ENCODE peak calls at places on chromosomes 13 and 19, in four cellular contexts. R is HepG2, G is K562, Z is GM12878. O is an unnamed sample.

GRCh38 chr13:111791131-111791530 is 275.8 kb upstream of the SOX1 start:
- DNase-seq in Z (no peak), R (no peak), G (no peak), O (no peak)

GRCh38 chr19:46115396-46116109 is 8.9 kb downstream of the IGFL3 start:
- DNase-seq in R (no peak), Z (peak; percentile 31), G (no peak), O (no peak)

GRCh38 chr13:20136781-20137703 is 23.8 kb downstream of the GJA3 start:
- DNase-seq in G (peak; percentile 54), Z (no peak), R (peak; percentile 37), O (no peak)

GRCh38 chr13:110580800-110581199 is 19.3 kb upstream of the RAB20 start:
- DNase-seq in R (no peak), G (no peak), Z (no peak), O (no peak)

GRCh38 chr19:21823224-21823623 is 12.8 kb downstream of the ZNF43 start:
- DNase-seq in Z (no peak), G (no peak), R (no peak), O (no peak)

GRCh38 chr19:31980851-31981250 is 364.6 kb upstream of the ZNF507 start:
- DNase-seq in R (no peak), G (no peak), Z (no peak), O (no peak)

GRCh38 chr19:4575978-4576933 is 16.8 kb upstream of the SEMA6B start:
- DNase-seq in R (peak; percentile 61), G (peak; percentile 81), Z (no peak), O (peak; percentile 96)

GRCh38 chr13:74316531-74316930 is 182.3 kb upstream of the KLF12 start:
- DNase-seq in Z (no peak), G (no peak), R (no peak), O (no peak)

GRCh38 chr13:78662467-78662866 is 3.5 kb upstream of the OBI1 start:
- DNase-seq in Z (no peak), R (no peak), G (no peak), O (no peak)

GRCh38 chr19:40381321-40381720 is 8.7 kb downstream of the HIPK4 start:
- DNase-seq in R (no peak), Z (no peak), G (no peak), O (no peak)

GRCh38 chr19:40379446-40380198 is 10.4 kb downstream of the HIPK4 start:
- DNase-seq in G (no peak), Z (no peak), R (no peak), O (no peak)

GRCh38 chr19:40378509-40378908 is 11.5 kb downstream of the HIPK4 start:
- DNase-seq in G (no peak), R (no peak), Z (no peak), O (no peak)

GRCh38 chr19:40377876-40378385 is 12.1 kb downstream of the HIPK4 start:
- DNase-seq in Z (no peak), R (no peak), G (no peak), O (no peak)

DNA sequence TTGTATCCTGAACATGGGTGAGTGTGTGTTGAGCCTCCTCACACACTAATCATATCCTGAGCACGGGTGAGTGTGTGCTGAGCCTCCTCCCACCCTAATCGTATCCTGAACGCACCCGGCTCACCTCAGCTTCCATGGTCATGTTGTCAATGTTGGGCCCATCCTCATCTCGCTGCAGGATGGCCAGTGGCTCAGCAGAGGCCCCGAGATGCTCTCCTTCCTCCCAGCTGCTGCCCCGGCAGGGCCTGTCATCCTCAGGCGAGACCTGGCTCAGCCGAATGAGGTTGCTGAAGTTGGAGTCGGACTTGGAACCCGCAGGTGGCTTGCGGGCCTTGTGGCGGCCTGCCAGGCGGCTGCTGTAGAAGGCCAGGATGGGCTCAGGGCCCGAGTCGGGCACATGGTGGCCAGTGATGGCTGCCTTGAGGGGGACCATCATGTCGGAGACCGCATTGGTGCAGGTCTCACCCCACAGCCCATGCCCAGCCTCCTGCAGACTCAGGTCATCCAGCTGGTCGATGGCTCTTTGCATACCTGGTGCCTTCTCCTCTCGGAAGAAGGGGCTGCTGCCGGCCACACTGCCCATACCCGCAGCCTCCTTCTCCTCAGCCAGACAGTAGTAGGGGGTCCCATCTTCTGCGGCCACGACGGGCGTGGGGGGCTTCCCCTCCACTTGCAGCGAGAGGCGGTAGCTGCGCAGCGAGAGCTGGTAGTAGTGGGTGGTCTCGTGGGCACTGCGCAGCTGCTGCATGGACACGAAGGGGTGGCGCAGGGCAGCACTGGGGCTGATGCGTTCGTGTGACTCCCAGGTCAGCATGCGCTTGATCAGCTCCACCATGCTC is 9.6 kb downstream of the HIPK4 start:
- DNase-seq in G (no peak), R (no peak), Z (no peak), O (no peak)
- TF ChIP-seq BRCA1 in G (no peak), R (no peak), Z (no peak), O (no peak)

DNA sequence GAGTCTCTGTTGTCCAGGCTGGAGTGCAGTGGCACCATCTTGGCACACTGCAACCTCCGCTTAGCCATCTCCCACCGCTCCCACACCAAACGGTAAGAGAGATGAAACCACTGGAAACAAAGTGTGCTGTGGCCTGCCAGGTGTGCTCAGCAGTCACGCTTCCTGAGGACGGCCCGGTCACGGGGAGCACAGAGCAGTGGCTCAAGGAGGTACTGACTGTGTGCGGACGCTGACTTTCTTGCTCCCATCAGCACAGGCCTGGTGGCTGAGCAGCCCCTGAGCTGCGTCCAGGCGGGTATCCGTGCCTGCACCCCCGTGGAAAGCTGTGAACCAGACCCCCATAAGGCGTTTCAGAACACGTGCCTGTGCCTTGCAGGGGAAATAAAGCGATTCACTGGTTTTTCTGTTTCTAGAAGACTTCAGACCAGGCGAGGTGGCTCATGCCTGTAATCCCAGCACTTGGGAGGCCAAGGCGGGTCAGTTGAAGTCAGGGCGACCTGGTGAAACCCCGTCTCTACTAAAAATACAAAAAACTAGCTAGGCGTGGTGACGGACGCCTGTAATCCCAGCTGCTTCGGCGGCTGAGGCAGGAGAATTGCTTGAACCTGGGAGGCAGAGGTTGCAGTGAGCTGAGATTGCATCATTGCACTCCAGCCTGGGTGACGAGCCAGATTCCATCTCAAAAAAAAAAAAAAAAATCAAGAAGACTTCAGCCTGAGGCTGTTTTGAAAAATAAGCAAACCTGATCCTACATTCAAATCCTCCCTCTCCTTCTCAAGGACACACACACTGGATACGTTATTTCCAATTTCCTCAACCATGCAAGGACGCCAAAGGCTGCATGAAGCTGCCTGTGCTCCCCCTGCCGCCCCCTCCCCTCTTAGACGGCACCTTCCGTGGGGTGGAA is 25.5 kb downstream of the ADPRHL1 start:
- DNase-seq in G (no peak), Z (no peak), R (no peak), O (no peak)
- TF ChIP-seq HDAC2 in G (no peak), Z (no peak), R (no peak), O (no peak)

GRCh38 chr19:39971380-39971841 is 446 bp downstream of the PSMC4 start:
- DNase-seq in Z (no peak), G (peak; percentile 37), R (no peak), O (no peak)
- TF ChIP-seq BRCA1 in Z (no peak), G (no peak), R (no peak), O (no peak)

DNA sequence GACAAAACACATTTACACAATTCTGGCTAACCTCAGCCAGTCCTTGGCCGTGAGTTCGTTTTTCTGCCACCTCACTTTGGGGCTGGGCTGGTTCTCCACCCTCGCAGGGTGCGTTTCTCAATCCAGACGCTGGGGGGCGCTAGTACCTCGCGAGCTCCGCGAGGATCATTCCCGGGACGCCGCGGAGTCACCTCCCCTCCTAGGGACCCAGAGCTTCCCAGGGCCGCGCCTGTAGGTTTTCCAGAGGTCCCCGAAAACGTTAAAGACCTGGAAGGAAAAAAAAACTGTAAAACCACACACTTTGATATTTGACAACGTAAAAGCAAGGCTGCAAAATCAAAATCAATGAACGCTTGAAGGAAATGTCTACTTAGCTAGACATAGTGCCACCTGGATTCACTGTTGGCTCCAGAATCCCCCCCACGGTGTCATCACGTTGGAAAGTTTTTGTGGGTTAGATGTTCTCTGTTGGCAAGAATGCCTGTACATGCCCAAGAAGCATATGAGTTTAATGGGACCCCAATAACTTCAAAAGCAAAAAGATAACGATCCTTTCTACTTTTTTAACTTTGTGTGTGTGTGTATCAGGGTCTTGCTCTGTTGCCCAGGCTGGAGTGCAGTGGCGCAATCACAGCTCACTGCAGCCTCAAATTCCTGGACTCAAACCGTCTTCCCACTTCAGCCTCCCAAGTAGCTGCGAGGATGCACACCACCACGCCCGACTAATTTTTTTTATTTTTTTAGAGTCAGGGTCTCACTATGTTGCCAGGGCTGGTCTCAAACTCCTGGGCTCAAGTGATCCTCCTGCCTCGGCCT is 34.5 kb upstream of the TPM4 start:
- DNase-seq in Z (no peak), R (peak; percentile 52), G (peak; percentile 86), O (peak; percentile 99)
- TF ChIP-seq HDAC2 in Z (no peak), R (no peak), G (no peak), O (no peak)

DNA sequence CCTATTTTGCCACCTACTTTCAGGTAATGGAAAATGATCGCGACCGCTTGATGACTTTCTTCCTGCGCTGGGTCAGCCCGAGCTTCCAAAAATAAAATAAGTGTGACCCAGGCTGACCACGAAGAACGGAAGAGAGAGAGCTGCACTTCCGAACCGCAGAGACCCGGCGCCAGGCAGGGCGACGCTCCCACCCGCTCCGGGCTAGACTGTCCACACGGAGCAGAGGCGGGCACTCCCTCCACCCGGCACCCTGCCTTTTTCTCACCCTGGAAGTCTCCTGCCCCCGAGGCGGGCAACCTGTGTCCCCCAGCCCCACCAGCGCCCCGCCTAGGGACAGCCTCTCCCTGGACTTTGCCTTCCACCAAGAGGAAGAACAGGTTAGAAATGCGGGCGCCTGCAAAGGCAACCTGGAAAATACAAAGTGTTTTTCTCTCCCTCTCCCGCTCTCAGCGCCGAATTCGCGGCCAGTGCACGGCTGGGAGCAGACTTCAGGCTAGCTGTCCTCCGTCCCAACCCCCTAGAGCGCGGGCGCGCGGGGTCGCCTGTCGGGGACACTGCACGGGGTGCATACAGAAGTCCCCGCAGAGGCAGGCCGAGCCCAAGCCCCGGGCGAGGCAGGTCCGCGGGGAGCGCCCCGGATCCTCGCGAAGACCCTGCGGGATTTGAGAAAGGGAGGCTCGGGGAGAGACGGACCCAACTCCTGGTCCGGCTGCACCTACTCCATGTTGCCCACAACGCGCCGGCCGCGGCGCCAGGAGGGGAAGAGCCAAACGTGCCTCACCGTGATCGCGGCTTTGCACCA is 884 bp downstream of the SPRY2 start:
- DNase-seq in Z (no peak), R (peak; percentile 18), G (peak; percentile 31), O (peak; percentile 61)
- TF ChIP-seq BRCA1 in Z (no peak), R (no peak), G (no peak), O (no peak)

O was measured in H1.